ENCODE peak calls at places on chromosomes 16 and 17, in seven cellular contexts. One of them, this sample, is unnamed.

GRCh38 chr17:17877548-17878358 is 41.0 kb upstream of the SREBF1 start:
- DNase-seq in AG04450: peak
- DNase-seq in cardiac fibroblast: peak
- DNase-seq in lower leg skin: peak
- DNase-seq in AG10803: peak
- DNase-seq in activated CD8-positive, alpha-beta T cell treated with anti-CD3 and anti-CD28 coated beads for 36 hours: no peak
- DNase-seq in HFFc6: peak
- DNase-seq in this sample: peak

GRCh38 chr17:57289130-57289529 is 32.8 kb downstream of the MSI2 start:
- DNase-seq in activated CD8-positive, alpha-beta T cell treated with anti-CD3 and anti-CD28 coated beads for 36 hours: no peak
- DNase-seq in HFFc6: no peak
- DNase-seq in lower leg skin: no peak
- DNase-seq in AG10803: no peak
- DNase-seq in AG04450: no peak
- DNase-seq in cardiac fibroblast: no peak
- DNase-seq in this sample: no peak

GRCh38 chr16:2585651-2586081 is 47.8 kb downstream of the PDPK1 start:
- DNase-seq in cardiac fibroblast: no peak
- DNase-seq in AG04450: no peak
- DNase-seq in AG10803: no peak
- DNase-seq in lower leg skin: peak
- DNase-seq in HFFc6: no peak
- DNase-seq in activated CD8-positive, alpha-beta T cell treated with anti-CD3 and anti-CD28 coated beads for 36 hours: no peak
- DNase-seq in this sample: no peak

GRCh38 chr16:56279132-56279531 is 87.8 kb downstream of the GNAO1 start:
- DNase-seq in lower leg skin: no peak
- DNase-seq in activated CD8-positive, alpha-beta T cell treated with anti-CD3 and anti-CD28 coated beads for 36 hours: peak
- DNase-seq in AG04450: no peak
- DNase-seq in HFFc6: no peak
- DNase-seq in cardiac fibroblast: no peak
- DNase-seq in AG10803: no peak
- DNase-seq in this sample: no peak

GRCh38 chr17:77696151-77696719 is 262.3 kb upstream of the TNRC6C start:
- DNase-seq in AG04450: no peak
- DNase-seq in cardiac fibroblast: no peak
- DNase-seq in lower leg skin: peak
- DNase-seq in HFFc6: no peak
- DNase-seq in AG10803: no peak
- DNase-seq in activated CD8-positive, alpha-beta T cell treated with anti-CD3 and anti-CD28 coated beads for 36 hours: no peak
- DNase-seq in this sample: peak

GRCh38 chr16:47815655-47816054 is 340.1 kb downstream of the ABCC12 start:
- DNase-seq in cardiac fibroblast: no peak
- DNase-seq in HFFc6: peak
- DNase-seq in AG04450: no peak
- DNase-seq in lower leg skin: no peak
- DNase-seq in AG10803: peak
- DNase-seq in activated CD8-positive, alpha-beta T cell treated with anti-CD3 and anti-CD28 coated beads for 36 hours: no peak
- DNase-seq in this sample: no peak

GRCh38 chr17:17154981-17155380 is 51.2 kb downstream of the PLD6 start:
- DNase-seq in lower leg skin: no peak
- DNase-seq in activated CD8-positive, alpha-beta T cell treated with anti-CD3 and anti-CD28 coated beads for 36 hours: no peak
- DNase-seq in cardiac fibroblast: no peak
- DNase-seq in HFFc6: no peak
- DNase-seq in AG04450: no peak
- DNase-seq in AG10803: no peak
- DNase-seq in this sample: no peak

GRCh38 chr17:404703-405102 is 52.1 kb upstream of the RPH3AL start:
- DNase-seq in HFFc6: no peak
- DNase-seq in AG04450: no peak
- DNase-seq in cardiac fibroblast: no peak
- DNase-seq in activated CD8-positive, alpha-beta T cell treated with anti-CD3 and anti-CD28 coated beads for 36 hours: no peak
- DNase-seq in AG10803: no peak
- DNase-seq in lower leg skin: no peak
- DNase-seq in this sample: no peak

GRCh38 chr16:66621973-66622372 is 17.5 kb downstream of the CMTM3 start:
- DNase-seq in lower leg skin: peak
- DNase-seq in cardiac fibroblast: no peak
- DNase-seq in HFFc6: no peak
- DNase-seq in AG10803: peak
- DNase-seq in activated CD8-positive, alpha-beta T cell treated with anti-CD3 and anti-CD28 coated beads for 36 hours: no peak
- DNase-seq in AG04450: no peak
- DNase-seq in this sample: no peak

DNA sequence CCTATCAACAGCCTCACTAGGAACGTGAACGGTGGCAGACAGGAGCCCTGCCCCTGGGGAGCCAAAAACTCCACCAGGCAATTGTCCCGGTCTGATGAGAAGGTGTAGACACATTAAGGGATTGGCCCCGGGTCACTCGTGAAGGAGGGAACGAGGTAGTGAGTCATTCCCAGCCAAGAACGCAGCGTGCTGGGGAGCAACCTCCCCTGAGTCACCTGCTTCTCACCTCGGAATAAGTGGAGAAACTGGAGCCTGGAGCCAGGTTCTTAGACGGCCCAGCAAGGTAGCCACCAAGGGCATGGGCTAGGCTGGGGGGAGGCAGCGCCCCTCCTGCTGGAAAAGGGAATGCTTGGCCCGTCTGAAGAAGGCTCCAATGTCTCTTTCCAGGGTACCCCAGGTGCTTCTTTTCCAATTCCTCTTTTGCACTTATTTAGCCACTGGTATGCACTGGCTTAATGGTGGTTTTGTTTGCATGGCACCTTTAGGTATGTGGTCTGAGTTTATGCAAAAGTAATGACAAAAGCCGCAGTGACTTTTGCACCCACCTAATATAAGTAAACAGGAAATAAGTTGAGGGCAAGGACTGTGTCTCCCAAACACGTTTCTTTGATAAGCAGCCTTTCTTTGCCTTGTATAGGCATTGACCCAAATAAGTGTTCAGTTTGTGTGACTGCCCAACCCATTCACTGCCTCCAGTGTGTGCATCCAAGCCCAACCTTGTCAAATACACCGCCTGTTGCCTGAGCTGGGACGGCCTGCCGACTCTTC is 1.8 kb upstream of the HELZ start:
- DNase-seq in activated CD8-positive, alpha-beta T cell treated with anti-CD3 and anti-CD28 coated beads for 36 hours: peak
- DNase-seq in cardiac fibroblast: no peak
- DNase-seq in AG10803: no peak
- DNase-seq in lower leg skin: peak
- DNase-seq in AG04450: no peak
- DNase-seq in HFFc6: peak
- DNase-seq in this sample: peak
- TF ChIP-seq CTCF in activated CD8-positive, alpha-beta T cell treated with anti-CD3 and anti-CD28 coated beads for 36 hours: no peak
- TF ChIP-seq CTCF in cardiac fibroblast: no peak
- TF ChIP-seq CTCF in AG10803: no peak
- TF ChIP-seq CTCF in lower leg skin: no peak
- TF ChIP-seq CTCF in AG04450: no peak
- TF ChIP-seq CTCF in HFFc6: no peak
- TF ChIP-seq CTCF in this sample: no peak

GRCh38 chr17:79924639-79924976 is 85.4 kb upstream of the CBX4 start:
- DNase-seq in AG04450: no peak
- DNase-seq in cardiac fibroblast: no peak
- DNase-seq in lower leg skin: no peak
- DNase-seq in HFFc6: no peak
- DNase-seq in activated CD8-positive, alpha-beta T cell treated with anti-CD3 and anti-CD28 coated beads for 36 hours: no peak
- DNase-seq in AG10803: no peak
- DNase-seq in this sample: no peak
- TF ChIP-seq CTCF in AG04450: no peak
- TF ChIP-seq CTCF in cardiac fibroblast: no peak
- TF ChIP-seq CTCF in lower leg skin: no peak
- TF ChIP-seq CTCF in HFFc6: peak
- TF ChIP-seq CTCF in activated CD8-positive, alpha-beta T cell treated with anti-CD3 and anti-CD28 coated beads for 36 hours: peak
- TF ChIP-seq CTCF in AG10803: no peak
- TF ChIP-seq CTCF in this sample: peak

GRCh38 chr17:19331134-19331533 is 31.4 kb downstream of the B9D1 start:
- DNase-seq in lower leg skin: peak
- DNase-seq in cardiac fibroblast: peak
- DNase-seq in AG04450: peak
- DNase-seq in activated CD8-positive, alpha-beta T cell treated with anti-CD3 and anti-CD28 coated beads for 36 hours: no peak
- DNase-seq in AG10803: peak
- DNase-seq in HFFc6: peak
- DNase-seq in this sample: no peak
- TF ChIP-seq CTCF in lower leg skin: no peak
- TF ChIP-seq CTCF in cardiac fibroblast: no peak
- TF ChIP-seq CTCF in AG04450: peak
- TF ChIP-seq CTCF in activated CD8-positive, alpha-beta T cell treated with anti-CD3 and anti-CD28 coated beads for 36 hours: no peak
- TF ChIP-seq CTCF in AG10803: peak
- TF ChIP-seq CTCF in HFFc6: peak
- TF ChIP-seq CTCF in this sample: no peak

GRCh38 chr17:50044483-50044882 is 11.4 kb upstream of the ITGA3 start:
- DNase-seq in activated CD8-positive, alpha-beta T cell treated with anti-CD3 and anti-CD28 coated beads for 36 hours: no peak
- DNase-seq in lower leg skin: no peak
- DNase-seq in HFFc6: no peak
- DNase-seq in AG04450: no peak
- DNase-seq in AG10803: no peak
- DNase-seq in cardiac fibroblast: no peak
- DNase-seq in this sample: no peak

GRCh38 chr17:50039058-50039457 is 16.9 kb upstream of the ITGA3 start:
- DNase-seq in activated CD8-positive, alpha-beta T cell treated with anti-CD3 and anti-CD28 coated beads for 36 hours: no peak
- DNase-seq in cardiac fibroblast: no peak
- DNase-seq in AG04450: no peak
- DNase-seq in lower leg skin: no peak
- DNase-seq in AG10803: no peak
- DNase-seq in HFFc6: no peak
- DNase-seq in this sample: no peak

GRCh38 chr17:50043290-50044148 is 12.4 kb upstream of the ITGA3 start:
- DNase-seq in AG10803: no peak
- DNase-seq in HFFc6: no peak
- DNase-seq in cardiac fibroblast: peak
- DNase-seq in activated CD8-positive, alpha-beta T cell treated with anti-CD3 and anti-CD28 coated beads for 36 hours: no peak
- DNase-seq in lower leg skin: no peak
- DNase-seq in AG04450: no peak
- DNase-seq in this sample: no peak

GRCh38 chr17:50045154-50045553 is 10.8 kb upstream of the ITGA3 start:
- DNase-seq in lower leg skin: no peak
- DNase-seq in AG10803: no peak
- DNase-seq in AG04450: no peak
- DNase-seq in HFFc6: no peak
- DNase-seq in activated CD8-positive, alpha-beta T cell treated with anti-CD3 and anti-CD28 coated beads for 36 hours: no peak
- DNase-seq in cardiac fibroblast: no peak
- DNase-seq in this sample: no peak

DNA sequence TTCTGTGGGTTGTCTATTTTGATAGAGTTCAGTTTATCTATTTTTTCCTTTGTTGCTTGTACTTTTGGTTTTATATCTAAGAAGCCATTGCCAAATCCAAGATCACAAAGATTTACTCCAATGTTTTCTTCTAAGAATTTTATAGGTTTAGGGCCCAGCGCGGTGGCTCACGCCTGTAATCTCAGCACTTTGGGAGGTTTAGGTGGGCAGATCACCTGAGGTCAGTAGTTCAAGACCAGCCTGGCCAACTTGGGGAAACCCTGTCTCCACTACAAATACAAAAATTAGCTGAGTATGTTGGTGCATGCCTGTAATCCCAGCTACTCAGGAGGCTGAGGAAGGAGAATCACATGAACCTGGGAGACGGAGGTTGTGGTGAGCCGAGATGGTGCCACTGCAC is 13.7 kb upstream of the ITGA3 start:
- DNase-seq in activated CD8-positive, alpha-beta T cell treated with anti-CD3 and anti-CD28 coated beads for 36 hours: no peak
- DNase-seq in AG10803: no peak
- DNase-seq in AG04450: no peak
- DNase-seq in lower leg skin: no peak
- DNase-seq in HFFc6: no peak
- DNase-seq in cardiac fibroblast: no peak
- DNase-seq in this sample: no peak
- TF ChIP-seq CTCF in activated CD8-positive, alpha-beta T cell treated with anti-CD3 and anti-CD28 coated beads for 36 hours: no peak
- TF ChIP-seq CTCF in AG10803: no peak
- TF ChIP-seq CTCF in AG04450: no peak
- TF ChIP-seq CTCF in lower leg skin: no peak
- TF ChIP-seq CTCF in HFFc6: no peak
- TF ChIP-seq CTCF in cardiac fibroblast: no peak
- TF ChIP-seq CTCF in this sample: no peak

GRCh38 chr16:23348579-23349469 is 46.7 kb downstream of the SCNN1B start:
- DNase-seq in lower leg skin: no peak
- DNase-seq in HFFc6: no peak
- DNase-seq in AG04450: no peak
- DNase-seq in AG10803: no peak
- DNase-seq in activated CD8-positive, alpha-beta T cell treated with anti-CD3 and anti-CD28 coated beads for 36 hours: peak
- DNase-seq in cardiac fibroblast: no peak
- DNase-seq in this sample: peak
- TF ChIP-seq CTCF in lower leg skin: no peak
- TF ChIP-seq CTCF in HFFc6: no peak
- TF ChIP-seq CTCF in AG04450: peak
- TF ChIP-seq CTCF in AG10803: peak
- TF ChIP-seq CTCF in activated CD8-positive, alpha-beta T cell treated with anti-CD3 and anti-CD28 coated beads for 36 hours: peak
- TF ChIP-seq CTCF in cardiac fibroblast: no peak
- TF ChIP-seq CTCF in this sample: no peak

DNA sequence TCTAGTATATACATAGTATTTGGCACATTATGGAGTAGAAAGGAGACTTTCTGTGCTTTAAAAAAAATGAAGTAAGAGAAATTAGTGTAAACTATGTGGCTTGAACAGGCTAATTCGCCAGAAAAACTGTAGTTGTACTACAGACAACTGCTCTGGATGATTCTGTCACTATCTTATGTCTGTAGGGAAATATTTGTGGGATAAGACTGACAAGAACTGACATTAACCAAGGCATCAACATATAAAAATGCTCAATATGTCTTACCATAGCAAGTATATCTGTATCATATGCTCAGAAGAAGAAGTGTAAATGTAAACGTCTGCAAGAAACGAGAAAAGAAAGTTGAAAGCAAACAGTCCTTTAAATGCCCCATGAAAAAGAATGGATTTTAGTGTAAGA is 1545.0 kb downstream of the CDH8 start:
- DNase-seq in HFFc6: no peak
- DNase-seq in cardiac fibroblast: no peak
- DNase-seq in activated CD8-positive, alpha-beta T cell treated with anti-CD3 and anti-CD28 coated beads for 36 hours: no peak
- DNase-seq in AG04450: no peak
- DNase-seq in lower leg skin: no peak
- DNase-seq in AG10803: no peak
- DNase-seq in this sample: no peak
- TF ChIP-seq CTCF in HFFc6: no peak
- TF ChIP-seq CTCF in cardiac fibroblast: no peak
- TF ChIP-seq CTCF in activated CD8-positive, alpha-beta T cell treated with anti-CD3 and anti-CD28 coated beads for 36 hours: no peak
- TF ChIP-seq CTCF in AG04450: no peak
- TF ChIP-seq CTCF in lower leg skin: no peak
- TF ChIP-seq CTCF in AG10803: no peak
- TF ChIP-seq CTCF in this sample: no peak

GRCh38 chr17:42018988-42019387 is 902 bp upstream of the NKIRAS2 start:
- DNase-seq in AG04450: no peak
- DNase-seq in lower leg skin: no peak
- DNase-seq in cardiac fibroblast: no peak
- DNase-seq in AG10803: no peak
- DNase-seq in activated CD8-positive, alpha-beta T cell treated with anti-CD3 and anti-CD28 coated beads for 36 hours: no peak
- DNase-seq in HFFc6: no peak
- DNase-seq in this sample: no peak

GRCh38 chr17:42018339-42018738 is 1.1 kb upstream of the DNAJC7 start:
- DNase-seq in lower leg skin: no peak
- DNase-seq in cardiac fibroblast: no peak
- DNase-seq in activated CD8-positive, alpha-beta T cell treated with anti-CD3 and anti-CD28 coated beads for 36 hours: peak
- DNase-seq in AG04450: no peak
- DNase-seq in HFFc6: no peak
- DNase-seq in AG10803: no peak
- DNase-seq in this sample: no peak

GRCh38 chr17:42017866-42018200 is 594 bp upstream of the DNAJC7 start:
- DNase-seq in AG04450: no peak
- DNase-seq in cardiac fibroblast: no peak
- DNase-seq in AG10803: no peak
- DNase-seq in activated CD8-positive, alpha-beta T cell treated with anti-CD3 and anti-CD28 coated beads for 36 hours: peak
- DNase-seq in lower leg skin: no peak
- DNase-seq in HFFc6: no peak
- DNase-seq in this sample: peak

GRCh38 chr17:42016411-42016831 is 818 bp downstream of the DNAJC7 start:
- DNase-seq in AG10803: peak
- DNase-seq in HFFc6: peak
- DNase-seq in cardiac fibroblast: peak
- DNase-seq in lower leg skin: no peak
- DNase-seq in AG04450: no peak
- DNase-seq in activated CD8-positive, alpha-beta T cell treated with anti-CD3 and anti-CD28 coated beads for 36 hours: peak
- DNase-seq in this sample: no peak

GRCh38 chr17:42016952-42017865 is at the start of gene DNAJC7:
- DNase-seq in HFFc6: peak
- DNase-seq in cardiac fibroblast: peak
- DNase-seq in lower leg skin: peak
- DNase-seq in AG04450: peak
- DNase-seq in activated CD8-positive, alpha-beta T cell treated with anti-CD3 and anti-CD28 coated beads for 36 hours: peak
- DNase-seq in AG10803: peak
- DNase-seq in this sample: peak
- TF ChIP-seq CTCF in HFFc6: peak
- TF ChIP-seq CTCF in cardiac fibroblast: no peak
- TF ChIP-seq CTCF in lower leg skin: no peak
- TF ChIP-seq CTCF in AG04450: peak
- TF ChIP-seq CTCF in activated CD8-positive, alpha-beta T cell treated with anti-CD3 and anti-CD28 coated beads for 36 hours: no peak
- TF ChIP-seq CTCF in AG10803: no peak
- TF ChIP-seq CTCF in this sample: no peak

This sample was measured in nephron progenitor cell.